ENCODE peak calls at places on chromosomes 7 and 10, in ten cellular contexts. One of them, this sample, is unnamed.
A peak's percentile ranks its signal among the peaks of the same experiment; 100 is the strongest.

GRCh38 chr7:44914992-44915607 is 29.8 kb upstream of the PURB start:
- DNase-seq in NCI-H774: no peak
- DNase-seq in choroid plexus epithelial cell: no peak
- DNase-seq in GDM1: no peak
- DNase-seq in activated CD8-positive, alpha-beta memory T cell treated with anti-CD3 and anti-CD28 coated beads for 48 hours: no peak
- DNase-seq in GM13976: peak; percentile 80
- DNase-seq in activated CD4-positive, alpha-beta T cell treated with anti-CD3 and anti-CD28 coated beads for 36 hours: peak; percentile 87
- DNase-seq in type B pancreatic cell: no peak
- DNase-seq in HFF-Myc: no peak
- DNase-seq in fibroblast of lung: no peak
- DNase-seq in this sample: peak; percentile 45

GRCh38 chr7:135321556-135321955 is 87.9 kb downstream of the STRA8 start:
- DNase-seq in NCI-H774: peak; percentile 26
- DNase-seq in choroid plexus epithelial cell: peak; percentile 52
- DNase-seq in GDM1: no peak
- DNase-seq in activated CD8-positive, alpha-beta memory T cell treated with anti-CD3 and anti-CD28 coated beads for 48 hours: no peak
- DNase-seq in GM13976: no peak
- DNase-seq in activated CD4-positive, alpha-beta T cell treated with anti-CD3 and anti-CD28 coated beads for 36 hours: no peak
- DNase-seq in type B pancreatic cell: no peak
- DNase-seq in HFF-Myc: no peak
- DNase-seq in fibroblast of lung: peak; percentile 68
- DNase-seq in this sample: no peak

GRCh38 chr7:149720372-149721083 is 52.9 kb downstream of the ZNF467 start:
- DNase-seq in NCI-H774: no peak
- DNase-seq in choroid plexus epithelial cell: no peak
- DNase-seq in GDM1: no peak
- DNase-seq in activated CD8-positive, alpha-beta memory T cell treated with anti-CD3 and anti-CD28 coated beads for 48 hours: no peak
- DNase-seq in GM13976: peak; percentile 43
- DNase-seq in activated CD4-positive, alpha-beta T cell treated with anti-CD3 and anti-CD28 coated beads for 36 hours: no peak
- DNase-seq in type B pancreatic cell: no peak
- DNase-seq in HFF-Myc: no peak
- DNase-seq in fibroblast of lung: no peak
- DNase-seq in this sample: no peak

GRCh38 chr10:100737359-100738054 is 7.9 kb upstream of the PAX2 start:
- DNase-seq in NCI-H774: no peak
- DNase-seq in choroid plexus epithelial cell: no peak
- DNase-seq in GDM1: no peak
- DNase-seq in activated CD8-positive, alpha-beta memory T cell treated with anti-CD3 and anti-CD28 coated beads for 48 hours: no peak
- DNase-seq in GM13976: no peak
- DNase-seq in activated CD4-positive, alpha-beta T cell treated with anti-CD3 and anti-CD28 coated beads for 36 hours: peak; percentile 26
- DNase-seq in type B pancreatic cell: no peak
- DNase-seq in HFF-Myc: no peak
- DNase-seq in fibroblast of lung: no peak
- DNase-seq in this sample: no peak

GRCh38 chr10:44157574-44157973 is 227.3 kb downstream of the CXCL12 start:
- DNase-seq in NCI-H774: no peak
- DNase-seq in choroid plexus epithelial cell: no peak
- DNase-seq in GDM1: no peak
- DNase-seq in activated CD8-positive, alpha-beta memory T cell treated with anti-CD3 and anti-CD28 coated beads for 48 hours: no peak
- DNase-seq in GM13976: no peak
- DNase-seq in activated CD4-positive, alpha-beta T cell treated with anti-CD3 and anti-CD28 coated beads for 36 hours: no peak
- DNase-seq in type B pancreatic cell: no peak
- DNase-seq in HFF-Myc: no peak
- DNase-seq in fibroblast of lung: no peak
- DNase-seq in this sample: no peak

GRCh38 chr7:47474937-47475879 is 106.7 kb downstream of the TNS3 start:
- DNase-seq in NCI-H774: peak; percentile 78
- DNase-seq in choroid plexus epithelial cell: peak; percentile 97
- DNase-seq in GDM1: peak; percentile 75
- DNase-seq in activated CD8-positive, alpha-beta memory T cell treated with anti-CD3 and anti-CD28 coated beads for 48 hours: no peak
- DNase-seq in GM13976: peak; percentile 87
- DNase-seq in activated CD4-positive, alpha-beta T cell treated with anti-CD3 and anti-CD28 coated beads for 36 hours: peak; percentile 41
- DNase-seq in type B pancreatic cell: no peak
- DNase-seq in HFF-Myc: peak; percentile 79
- DNase-seq in fibroblast of lung: peak; percentile 98
- DNase-seq in this sample: peak; percentile 24

GRCh38 chr7:141232286-141233051 is 158.6 kb downstream of the TMEM178B start:
- DNase-seq in NCI-H774: no peak
- DNase-seq in choroid plexus epithelial cell: no peak
- DNase-seq in GDM1: no peak
- DNase-seq in activated CD8-positive, alpha-beta memory T cell treated with anti-CD3 and anti-CD28 coated beads for 48 hours: no peak
- DNase-seq in GM13976: no peak
- DNase-seq in activated CD4-positive, alpha-beta T cell treated with anti-CD3 and anti-CD28 coated beads for 36 hours: no peak
- DNase-seq in type B pancreatic cell: no peak
- DNase-seq in HFF-Myc: no peak
- DNase-seq in fibroblast of lung: no peak
- DNase-seq in this sample: no peak

GRCh38 chr7:17026269-17026668 is 144.5 kb upstream of the AGR3 start:
- DNase-seq in NCI-H774: no peak
- DNase-seq in choroid plexus epithelial cell: no peak
- DNase-seq in GDM1: no peak
- DNase-seq in activated CD8-positive, alpha-beta memory T cell treated with anti-CD3 and anti-CD28 coated beads for 48 hours: no peak
- DNase-seq in GM13976: no peak
- DNase-seq in activated CD4-positive, alpha-beta T cell treated with anti-CD3 and anti-CD28 coated beads for 36 hours: no peak
- DNase-seq in type B pancreatic cell: no peak
- DNase-seq in HFF-Myc: no peak
- DNase-seq in fibroblast of lung: no peak
- DNase-seq in this sample: no peak

GRCh38 chr10:95552680-95553342 is 8.4 kb downstream of the SORBS1 start:
- DNase-seq in NCI-H774: no peak
- DNase-seq in choroid plexus epithelial cell: no peak
- DNase-seq in GDM1: no peak
- DNase-seq in activated CD8-positive, alpha-beta memory T cell treated with anti-CD3 and anti-CD28 coated beads for 48 hours: no peak
- DNase-seq in GM13976: no peak
- DNase-seq in activated CD4-positive, alpha-beta T cell treated with anti-CD3 and anti-CD28 coated beads for 36 hours: no peak
- DNase-seq in type B pancreatic cell: no peak
- DNase-seq in HFF-Myc: no peak
- DNase-seq in fibroblast of lung: no peak
- DNase-seq in this sample: no peak

GRCh38 chr10:53699231-53699630 is 926.6 kb upstream of the MBL2 start:
- DNase-seq in NCI-H774: no peak
- DNase-seq in choroid plexus epithelial cell: no peak
- DNase-seq in GDM1: no peak
- DNase-seq in activated CD8-positive, alpha-beta memory T cell treated with anti-CD3 and anti-CD28 coated beads for 48 hours: no peak
- DNase-seq in GM13976: no peak
- DNase-seq in activated CD4-positive, alpha-beta T cell treated with anti-CD3 and anti-CD28 coated beads for 36 hours: no peak
- DNase-seq in type B pancreatic cell: no peak
- DNase-seq in HFF-Myc: no peak
- DNase-seq in fibroblast of lung: no peak
- DNase-seq in this sample: no peak

GRCh38 chr7:152899482-152900166 is 140.1 kb downstream of the ACTR3B start:
- DNase-seq in NCI-H774: no peak
- DNase-seq in choroid plexus epithelial cell: peak; percentile 3
- DNase-seq in GDM1: no peak
- DNase-seq in activated CD8-positive, alpha-beta memory T cell treated with anti-CD3 and anti-CD28 coated beads for 48 hours: no peak
- DNase-seq in GM13976: no peak
- DNase-seq in activated CD4-positive, alpha-beta T cell treated with anti-CD3 and anti-CD28 coated beads for 36 hours: no peak
- DNase-seq in type B pancreatic cell: no peak
- DNase-seq in HFF-Myc: no peak
- DNase-seq in fibroblast of lung: peak; percentile 2
- DNase-seq in this sample: no peak

GRCh38 chr7:154644366-154644765 is 358.6 kb downstream of the PAXIP1 start:
- DNase-seq in NCI-H774: no peak
- DNase-seq in choroid plexus epithelial cell: no peak
- DNase-seq in GDM1: no peak
- DNase-seq in activated CD8-positive, alpha-beta memory T cell treated with anti-CD3 and anti-CD28 coated beads for 48 hours: no peak
- DNase-seq in GM13976: no peak
- DNase-seq in activated CD4-positive, alpha-beta T cell treated with anti-CD3 and anti-CD28 coated beads for 36 hours: no peak
- DNase-seq in type B pancreatic cell: no peak
- DNase-seq in HFF-Myc: no peak
- DNase-seq in fibroblast of lung: peak; percentile 67
- DNase-seq in this sample: no peak

GRCh38 chr10:84415539-84416244 is 87.3 kb downstream of the CCSER2 start:
- DNase-seq in NCI-H774: no peak
- DNase-seq in choroid plexus epithelial cell: peak; percentile 31
- DNase-seq in GDM1: no peak
- DNase-seq in activated CD8-positive, alpha-beta memory T cell treated with anti-CD3 and anti-CD28 coated beads for 48 hours: no peak
- DNase-seq in GM13976: no peak
- DNase-seq in activated CD4-positive, alpha-beta T cell treated with anti-CD3 and anti-CD28 coated beads for 36 hours: no peak
- DNase-seq in type B pancreatic cell: no peak
- DNase-seq in HFF-Myc: no peak
- DNase-seq in fibroblast of lung: peak; percentile 58
- DNase-seq in this sample: no peak

GRCh38 chr10:36342781-36343180 is 700.7 kb upstream of the FZD8 start:
- DNase-seq in NCI-H774: no peak
- DNase-seq in choroid plexus epithelial cell: no peak
- DNase-seq in GDM1: no peak
- DNase-seq in activated CD8-positive, alpha-beta memory T cell treated with anti-CD3 and anti-CD28 coated beads for 48 hours: no peak
- DNase-seq in GM13976: no peak
- DNase-seq in activated CD4-positive, alpha-beta T cell treated with anti-CD3 and anti-CD28 coated beads for 36 hours: no peak
- DNase-seq in type B pancreatic cell: no peak
- DNase-seq in HFF-Myc: no peak
- DNase-seq in fibroblast of lung: no peak
- DNase-seq in this sample: no peak